ENCODE peak calls at places on chromosome 5, in five cellular contexts. One of them, this sample, is unnamed.

GRCh38 chr5:54234304-54234938 is 76.0 kb downstream of the ARL15 start:
- DNase-seq in NCI-H1436: no peak
- DNase-seq in KG1: no peak
- DNase-seq in AG10803: peak
- DNase-seq in natural killer cell treated with Interleukin-12 subunit alpha and Interleukin-12 subunit beta and Interleukin-15 and Interleukin-18, amount 100 ng/mL, for 72 hours: no peak
- DNase-seq in this sample: peak

GRCh38 chr5:10534491-10535236 is 29.2 kb upstream of the ANKRD33B start:
- DNase-seq in NCI-H1436: no peak
- DNase-seq in KG1: no peak
- DNase-seq in AG10803: no peak
- DNase-seq in natural killer cell treated with Interleukin-12 subunit alpha and Interleukin-12 subunit beta and Interleukin-15 and Interleukin-18, amount 100 ng/mL, for 72 hours: no peak
- DNase-seq in this sample: no peak

GRCh38 chr5:74318985-74319563 is 321.5 kb downstream of the ENC1 start:
- DNase-seq in NCI-H1436: no peak
- DNase-seq in AG10803: peak
- DNase-seq in KG1: no peak
- DNase-seq in natural killer cell treated with Interleukin-12 subunit alpha and Interleukin-12 subunit beta and Interleukin-15 and Interleukin-18, amount 100 ng/mL, for 72 hours: no peak
- DNase-seq in this sample: no peak

GRCh38 chr5:159786901-159787691 is 129.2 kb upstream of the ADRA1B start:
- DNase-seq in KG1: no peak
- DNase-seq in natural killer cell treated with Interleukin-12 subunit alpha and Interleukin-12 subunit beta and Interleukin-15 and Interleukin-18, amount 100 ng/mL, for 72 hours: no peak
- DNase-seq in NCI-H1436: no peak
- DNase-seq in AG10803: peak
- DNase-seq in this sample: no peak

GRCh38 chr5:10892135-10892910 is 131.3 kb upstream of the DAP start:
- DNase-seq in natural killer cell treated with Interleukin-12 subunit alpha and Interleukin-12 subunit beta and Interleukin-15 and Interleukin-18, amount 100 ng/mL, for 72 hours: no peak
- DNase-seq in NCI-H1436: no peak
- DNase-seq in AG10803: peak
- DNase-seq in KG1: no peak
- DNase-seq in this sample: no peak

GRCh38 chr5:2754621-2755370 is 3.3 kb upstream of the IRX2 start:
- DNase-seq in KG1: no peak
- DNase-seq in natural killer cell treated with Interleukin-12 subunit alpha and Interleukin-12 subunit beta and Interleukin-15 and Interleukin-18, amount 100 ng/mL, for 72 hours: no peak
- DNase-seq in AG10803: peak
- DNase-seq in NCI-H1436: no peak
- DNase-seq in this sample: no peak

GRCh38 chr5:143581649-143582048 is 178.2 kb upstream of the NR3C1 start:
- DNase-seq in KG1: no peak
- DNase-seq in natural killer cell treated with Interleukin-12 subunit alpha and Interleukin-12 subunit beta and Interleukin-15 and Interleukin-18, amount 100 ng/mL, for 72 hours: no peak
- DNase-seq in AG10803: no peak
- DNase-seq in NCI-H1436: no peak
- DNase-seq in this sample: no peak

GRCh38 chr5:136295914-136296313 is 69.4 kb downstream of the TRPC7 start:
- DNase-seq in NCI-H1436: no peak
- DNase-seq in KG1: no peak
- DNase-seq in natural killer cell treated with Interleukin-12 subunit alpha and Interleukin-12 subunit beta and Interleukin-15 and Interleukin-18, amount 100 ng/mL, for 72 hours: no peak
- DNase-seq in AG10803: peak
- DNase-seq in this sample: no peak

GRCh38 chr5:56951131-56951945 is 585 bp downstream of the MIER3 start:
- DNase-seq in NCI-H1436: no peak
- DNase-seq in AG10803: peak
- DNase-seq in natural killer cell treated with Interleukin-12 subunit alpha and Interleukin-12 subunit beta and Interleukin-15 and Interleukin-18, amount 100 ng/mL, for 72 hours: no peak
- DNase-seq in KG1: no peak
- DNase-seq in this sample: no peak

GRCh38 chr5:88879724-88880123 is 3.3 kb downstream of the MEF2C start:
- DNase-seq in NCI-H1436: no peak
- DNase-seq in KG1: no peak
- DNase-seq in natural killer cell treated with Interleukin-12 subunit alpha and Interleukin-12 subunit beta and Interleukin-15 and Interleukin-18, amount 100 ng/mL, for 72 hours: no peak
- DNase-seq in AG10803: no peak
- DNase-seq in this sample: no peak

GRCh38 chr5:208449-209114 is 9.4 kb downstream of the CCDC127 start:
- DNase-seq in NCI-H1436: no peak
- DNase-seq in natural killer cell treated with Interleukin-12 subunit alpha and Interleukin-12 subunit beta and Interleukin-15 and Interleukin-18, amount 100 ng/mL, for 72 hours: no peak
- DNase-seq in KG1: no peak
- DNase-seq in AG10803: no peak
- DNase-seq in this sample: no peak

GRCh38 chr5:91848453-91848852 is 465.3 kb upstream of the ARRDC3 start:
- DNase-seq in AG10803: peak
- DNase-seq in KG1: no peak
- DNase-seq in NCI-H1436: no peak
- DNase-seq in natural killer cell treated with Interleukin-12 subunit alpha and Interleukin-12 subunit beta and Interleukin-15 and Interleukin-18, amount 100 ng/mL, for 72 hours: no peak
- DNase-seq in this sample: no peak

GRCh38 chr5:124234022-124234899 is 512.2 kb downstream of the ZNF608 start:
- DNase-seq in AG10803: no peak
- DNase-seq in KG1: no peak
- DNase-seq in NCI-H1436: no peak
- DNase-seq in natural killer cell treated with Interleukin-12 subunit alpha and Interleukin-12 subunit beta and Interleukin-15 and Interleukin-18, amount 100 ng/mL, for 72 hours: no peak
- DNase-seq in this sample: no peak

GRCh38 chr5:127967983-127968592 is 115.5 kb upstream of the SLC12A2 start:
- DNase-seq in NCI-H1436: no peak
- DNase-seq in natural killer cell treated with Interleukin-12 subunit alpha and Interleukin-12 subunit beta and Interleukin-15 and Interleukin-18, amount 100 ng/mL, for 72 hours: no peak
- DNase-seq in AG10803: peak
- DNase-seq in KG1: no peak
- DNase-seq in this sample: no peak

GRCh38 chr5:96235008-96235910 is 197.8 kb downstream of the PCSK1 start:
- DNase-seq in natural killer cell treated with Interleukin-12 subunit alpha and Interleukin-12 subunit beta and Interleukin-15 and Interleukin-18, amount 100 ng/mL, for 72 hours: no peak
- DNase-seq in AG10803: peak
- DNase-seq in KG1: no peak
- DNase-seq in NCI-H1436: no peak
- DNase-seq in this sample: no peak

GRCh38 chr5:132070460-132071337 is 2.9 kb upstream of the CSF2 start:
- DNase-seq in NCI-H1436: no peak
- DNase-seq in KG1: no peak
- DNase-seq in natural killer cell treated with Interleukin-12 subunit alpha and Interleukin-12 subunit beta and Interleukin-15 and Interleukin-18, amount 100 ng/mL, for 72 hours: peak
- DNase-seq in AG10803: peak
- DNase-seq in this sample: no peak

GRCh38 chr5:78899922-78900362 is 85.2 kb downstream of the ARSB start:
- DNase-seq in natural killer cell treated with Interleukin-12 subunit alpha and Interleukin-12 subunit beta and Interleukin-15 and Interleukin-18, amount 100 ng/mL, for 72 hours: no peak
- DNase-seq in NCI-H1436: no peak
- DNase-seq in AG10803: peak
- DNase-seq in KG1: no peak
- DNase-seq in this sample: peak

GRCh38 chr5:78889759-78890158 is 95.4 kb downstream of the ARSB start:
- DNase-seq in KG1: no peak
- DNase-seq in natural killer cell treated with Interleukin-12 subunit alpha and Interleukin-12 subunit beta and Interleukin-15 and Interleukin-18, amount 100 ng/mL, for 72 hours: no peak
- DNase-seq in NCI-H1436: no peak
- DNase-seq in AG10803: peak
- DNase-seq in this sample: no peak

GRCh38 chr5:75054110-75054930 is 2.0 kb upstream of the GCNT4 start:
- DNase-seq in KG1: peak
- DNase-seq in natural killer cell treated with Interleukin-12 subunit alpha and Interleukin-12 subunit beta and Interleukin-15 and Interleukin-18, amount 100 ng/mL, for 72 hours: no peak
- DNase-seq in AG10803: peak
- DNase-seq in NCI-H1436: no peak
- DNase-seq in this sample: no peak

GRCh38 chr5:54701179-54701578 is 183.6 kb downstream of the SNX18 start:
- DNase-seq in KG1: no peak
- DNase-seq in AG10803: peak
- DNase-seq in NCI-H1436: no peak
- DNase-seq in natural killer cell treated with Interleukin-12 subunit alpha and Interleukin-12 subunit beta and Interleukin-15 and Interleukin-18, amount 100 ng/mL, for 72 hours: no peak
- DNase-seq in this sample: no peak

GRCh38 chr5:37554938-37555337 is 175.8 kb downstream of the WDR70 start:
- DNase-seq in AG10803: no peak
- DNase-seq in natural killer cell treated with Interleukin-12 subunit alpha and Interleukin-12 subunit beta and Interleukin-15 and Interleukin-18, amount 100 ng/mL, for 72 hours: no peak
- DNase-seq in NCI-H1436: no peak
- DNase-seq in KG1: no peak
- DNase-seq in this sample: no peak

GRCh38 chr5:126561908-126562307 is 33.1 kb downstream of the ALDH7A1 start:
- DNase-seq in KG1: no peak
- DNase-seq in AG10803: no peak
- DNase-seq in natural killer cell treated with Interleukin-12 subunit alpha and Interleukin-12 subunit beta and Interleukin-15 and Interleukin-18, amount 100 ng/mL, for 72 hours: no peak
- DNase-seq in NCI-H1436: no peak
- DNase-seq in this sample: no peak

This sample was measured in GDM1.